ENCODE peak calls at places on chromosomes 13 and 19, in four cellular contexts. One of them, this sample, is unnamed.

GRCh38 chr19:6103217-6103644 is 7.1 kb downstream of the RFX2 start:
- DNase-seq in WTC11: no peak
- DNase-seq in GM04504: peak; percentile 95
- DNase-seq in head of caudate nucleus: peak; percentile 34
- DNase-seq in this sample: no peak

GRCh38 chr13:79445968-79446645 is 34.8 kb upstream of the NDFIP2 start:
- DNase-seq in WTC11: peak; percentile 35
- DNase-seq in GM04504: no peak
- DNase-seq in head of caudate nucleus: no peak
- DNase-seq in this sample: no peak

GRCh38 chr13:112690242-112690943 is 555 bp downstream of the ATP11A start:
- DNase-seq in WTC11: peak; percentile 49
- DNase-seq in GM04504: peak; percentile 12
- DNase-seq in head of caudate nucleus: peak; percentile 44
- DNase-seq in this sample: peak; percentile 22

GRCh38 chr19:11288349-11288748 is 7.6 kb upstream of the TSPAN16 start:
- DNase-seq in WTC11: no peak
- DNase-seq in GM04504: no peak
- DNase-seq in head of caudate nucleus: no peak
- DNase-seq in this sample: no peak

GRCh38 chr13:110471156-110471832 is 90.2 kb downstream of the RAB20 start:
- DNase-seq in WTC11: no peak
- DNase-seq in GM04504: no peak
- DNase-seq in head of caudate nucleus: no peak
- DNase-seq in this sample: no peak

GRCh38 chr13:41587490-41587889 is 130.1 kb downstream of the RGCC start:
- DNase-seq in WTC11: peak; percentile 38
- DNase-seq in GM04504: no peak
- DNase-seq in head of caudate nucleus: peak; percentile 64
- DNase-seq in this sample: peak; percentile 12

GRCh38 chr13:57128909-57129308 is 11.8 kb upstream of the PRR20A start:
- DNase-seq in WTC11: peak; percentile 28
- DNase-seq in GM04504: no peak
- DNase-seq in head of caudate nucleus: no peak
- DNase-seq in this sample: no peak

GRCh38 chr19:53993448-53993847 is 2.0 kb downstream of the CACNG6 start:
- DNase-seq in WTC11: no peak
- DNase-seq in GM04504: no peak
- DNase-seq in head of caudate nucleus: no peak
- DNase-seq in this sample: no peak

GRCh38 chr13:27170521-27171243 is 929 bp downstream of the USP12 start:
- DNase-seq in WTC11: peak; percentile 75
- DNase-seq in GM04504: no peak
- DNase-seq in head of caudate nucleus: peak; percentile 39
- DNase-seq in this sample: peak; percentile 46

GRCh38 chr13:44199627-44200207 is 173.9 kb upstream of the SERP2 start:
- DNase-seq in WTC11: no peak
- DNase-seq in GM04504: no peak
- DNase-seq in head of caudate nucleus: no peak
- DNase-seq in this sample: no peak

GRCh38 chr13:27055501-27055900 is 116.1 kb downstream of the USP12 start:
- DNase-seq in WTC11: no peak
- DNase-seq in GM04504: no peak
- DNase-seq in head of caudate nucleus: no peak
- DNase-seq in this sample: no peak

GRCh38 chr13:47929156-47929555 is 71.9 kb downstream of the SUCLA2 start:
- DNase-seq in WTC11: no peak
- DNase-seq in GM04504: no peak
- DNase-seq in head of caudate nucleus: no peak
- DNase-seq in this sample: no peak

GRCh38 chr13:66513728-66514127 is 716.4 kb downstream of the PCDH9 start:
- DNase-seq in WTC11: no peak
- DNase-seq in GM04504: no peak
- DNase-seq in head of caudate nucleus: no peak
- DNase-seq in this sample: no peak

GRCh38 chr13:38702609-38703008 is 15.7 kb downstream of the FREM2 start:
- DNase-seq in WTC11: no peak
- DNase-seq in GM04504: no peak
- DNase-seq in head of caudate nucleus: no peak
- DNase-seq in this sample: no peak

GRCh38 chr19:37654525-37654832 is 786 bp downstream of the ZFP30 start:
- DNase-seq in WTC11: no peak
- DNase-seq in GM04504: no peak
- DNase-seq in head of caudate nucleus: no peak
- DNase-seq in this sample: no peak

This sample was measured in HEK293T.